ENCODE peak calls at places on chromosomes 4 and X, in eight cellular contexts. D is NCI-H2081; A is H54; S is iPS DF 19.7; W is MV-4-11; U is GM03348; Y is stimulated activated CD4-positive, alpha-beta T cell treated with anti-CD3 and anti-CD28 coated beads, Interleukin-15, amount 100 ng/mL, for 1 hour; O is RPMI7951. Q is an unnamed sample.
A peak's percentile ranks its signal among the peaks of the same experiment; 100 is the strongest.

GRCh38 chr4:137892134-137892533 is 350.0 kb downstream of the SLC7A11 start:
- DNase-seq in D (no peak), A (no peak), S (no peak), W (no peak), U (no peak), Y (no peak), O (peak; percentile 10), Q (no peak)

GRCh38 chr4:156992943-156993342 is 21.3 kb upstream of the PDGFC start:
- DNase-seq in D (no peak), A (no peak), S (no peak), W (no peak), U (no peak), Y (no peak), O (no peak), Q (no peak)

GRCh38 chrX:153597351-153597750 is 1.6 kb downstream of the CCNQ start:
- DNase-seq in D (no peak), A (no peak), S (no peak), W (no peak), U (no peak), Y (no peak), O (no peak), Q (no peak)

GRCh38 chr4:1009647-1010521 is 1.5 kb upstream of the FGFRL1 start:
- DNase-seq in D (peak; percentile 58), A (peak; percentile 61), S (no peak), W (peak; percentile 32), U (peak; percentile 97), Y (peak; percentile 64), O (peak; percentile 36), Q (no peak)

GRCh38 chr4:106369456-106370060 is 980 bp upstream of the GIMD1 start:
- DNase-seq in D (peak; percentile 10), A (no peak), S (peak; percentile 35), W (peak; percentile 81), U (peak; percentile 69), Y (no peak), O (peak; percentile 60), Q (peak; percentile 67)

GRCh38 chrX:41779058-41779564 is 55.1 kb downstream of the GPR82 start:
- DNase-seq in D (peak; percentile 26), A (no peak), S (no peak), W (no peak), U (peak; percentile 20), Y (no peak), O (peak; percentile 69), Q (peak; percentile 81)

GRCh38 chr4:152892985-152893384 is 43.1 kb upstream of the FHDC1 start:
- DNase-seq in D (no peak), A (no peak), S (no peak), W (no peak), U (no peak), Y (no peak), O (no peak), Q (no peak)

GRCh38 chr4:178970433-178971140 is 1528.3 kb upstream of the AGA start:
- DNase-seq in D (no peak), A (no peak), S (no peak), W (no peak), U (no peak), Y (no peak), O (no peak), Q (no peak)

Q was measured in A172.